ENCODE peak calls at places on chromosomes 4 and X, in four cellular contexts. G is transverse colon, T is tibial nerve, U is immature natural killer cell. J is an unnamed sample.

GRCh38 chr4:157739237-157739636 is 433.6 kb downstream of the GASK1B start:
- DNase-seq in G (no peak), T (no peak), U (no peak), J (no peak)

GRCh38 chrX:31266172-31267076 is 194.6 kb upstream of the FTHL17 start:
- DNase-seq in G (peak), T (peak), U (no peak), J (no peak)

GRCh38 chr4:27278615-27279014 is 418.0 kb downstream of the STIM2 start:
- DNase-seq in G (no peak), T (no peak), U (no peak), J (no peak)

GRCh38 chr4:187103351-187103750 is 379.7 kb upstream of the FAT1 start:
- DNase-seq in G (no peak), T (no peak), U (no peak), J (no peak)

GRCh38 chr4:16583764-16584163 is 314.7 kb downstream of the LDB2 start:
- DNase-seq in G (no peak), T (no peak), U (no peak), J (no peak)

GRCh38 chr4:26862381-26862915 is 1.8 kb downstream of the STIM2 start:
- DNase-seq in G (no peak), T (no peak), U (no peak), J (no peak)

GRCh38 chr4:9800878-9801277 is 19.4 kb downstream of the DRD5 start:
- DNase-seq in G (no peak), T (no peak), U (no peak), J (no peak)

GRCh38 chr4:119046263-119046662 is 89.4 kb upstream of the MYOZ2 start:
- DNase-seq in G (no peak), T (no peak), U (peak), J (no peak)

GRCh38 chr4:22389240-22389871 is 126.5 kb downstream of the ADGRA3 start:
- DNase-seq in G (peak), T (no peak), U (peak), J (no peak)

GRCh38 chr4:11189756-11190155 is 238.9 kb downstream of the HS3ST1 start:
- DNase-seq in G (no peak), T (no peak), U (no peak), J (no peak)

GRCh38 chrX:80293354-80293753 is 126.9 kb upstream of the TENT5D start:
- DNase-seq in G (no peak), T (no peak), U (no peak), J (no peak)

GRCh38 chrX:21479695-21480280 is 105.6 kb downstream of the CNKSR2 start:
- DNase-seq in G (no peak), T (no peak), U (no peak), J (no peak)

GRCh38 chr4:56622176-56622575 is 58.9 kb downstream of the HOPX start:
- DNase-seq in G (no peak), T (no peak), U (no peak), J (no peak)

GRCh38 chrX:135185795-135186443 is 14.7 kb upstream of the CT55 start:
- DNase-seq in G (no peak), T (no peak), U (peak), J (no peak)

GRCh38 chrX:123626962-123627361 is 105.9 kb downstream of the THOC2 start:
- DNase-seq in G (no peak), T (no peak), U (no peak), J (no peak)

GRCh38 chr4:108533245-108533844 is 87.0 kb upstream of the RPL34 start:
- DNase-seq in G (no peak), T (no peak), U (no peak), J (no peak)

GRCh38 chr4:137749466-137749865 is 217.2 kb upstream of the PCDH18 start:
- DNase-seq in G (no peak), T (no peak), U (no peak), J (no peak)

GRCh38 chr4:165288639-165289428 is 38.6 kb upstream of the MSMO1 start:
- DNase-seq in G (no peak), T (no peak), U (no peak), J (no peak)

GRCh38 chr4:182808673-182809416 is 108.3 kb downstream of the DCTD start:
- DNase-seq in G (no peak), T (no peak), U (peak), J (peak)

GRCh38 chr4:121307441-121308327 is 73.1 kb downstream of the QRFPR start:
- DNase-seq in G (peak), T (no peak), U (peak), J (no peak)

GRCh38 chrX:9816094-9816700 is 30.0 kb downstream of the SHROOM2 start:
- DNase-seq in G (no peak), T (no peak), U (no peak), J (no peak)

GRCh38 chrX:138710866-138711331 is 618 bp downstream of the FGF13 start:
- DNase-seq in G (no peak), T (no peak), U (no peak), J (no peak)

GRCh38 chr4:186487726-186488125 is 67.6 kb downstream of the MTNR1A start:
- DNase-seq in G (no peak), T (no peak), U (no peak), J (no peak)

GRCh38 chr4:89496851-89497250 is 189.3 kb upstream of the GPRIN3 start:
- DNase-seq in G (no peak), T (no peak), U (no peak), J (no peak)

GRCh38 chr4:139282375-139283075 is 2.5 kb upstream of the MGARP start:
- DNase-seq in G (no peak), T (no peak), U (no peak), J (no peak)

GRCh38 chrX:103782640-103783039 is 6.0 kb downstream of the PLP1 start:
- DNase-seq in G (no peak), T (no peak), U (no peak), J (no peak)

J was measured in central memory CD8-positive, alpha-beta T cell.